ENCODE peak calls at places on chromosomes 2 and 18, in eight cellular contexts. C is foreskin fibroblast, P is psoas muscle, W is ovary, N is hepatocyte, L is myocyte, F is HepG2, K is EH. X is an unnamed sample.

GRCh38 chr2:151334082-151334815 is 23.1 kb upstream of the TNFAIP6 start:
- DNase-seq in C (peak), P (no peak), W (no peak), N (peak), L (peak), F (peak), K (peak), X (no peak)

GRCh38 chr2:225660262-225661091 is 261.0 kb downstream of the NYAP2 start:
- DNase-seq in C (peak), P (peak), W (peak), N (peak), L (peak), F (peak), K (peak), X (peak)

GRCh38 chr2:157261199-157261782 is 3.8 kb downstream of the GALNT5 start:
- DNase-seq in C (peak), P (no peak), W (no peak), N (peak), L (peak), F (no peak), K (peak), X (peak)

GRCh38 chr2:45178359-45178758 is 169.1 kb upstream of the SIX2 start:
- DNase-seq in C (no peak), P (no peak), W (no peak), N (no peak), L (peak), F (no peak), K (no peak), X (no peak)

GRCh38 chr2:100272848-100273329 is 49.4 kb downstream of the LONRF2 start:
- DNase-seq in C (no peak), P (peak), W (peak), N (no peak), L (no peak), F (no peak), K (no peak), X (no peak)

GRCh38 chr2:6177796-6178195 is 485.6 kb downstream of the SOX11 start:
- DNase-seq in C (no peak), P (no peak), W (no peak), N (no peak), L (no peak), F (no peak), K (no peak), X (no peak)

GRCh38 chr2:201235865-201236811 is 24.2 kb upstream of the CASP8 start:
- DNase-seq in C (peak), P (peak), W (peak), N (peak), L (peak), F (peak), K (peak), X (peak)

GRCh38 chr2:184336688-184337087 is 261.6 kb upstream of the ZNF804A start:
- DNase-seq in C (peak), P (no peak), W (no peak), N (no peak), L (no peak), F (no peak), K (no peak), X (no peak)

GRCh38 chr2:157076526-157077161 is 180.9 kb upstream of the GALNT5 start:
- DNase-seq in C (no peak), P (no peak), W (no peak), N (no peak), L (no peak), F (no peak), K (no peak), X (no peak)

GRCh38 chr18:61935362-61935761 is 42.6 kb upstream of the RNF152 start:
- DNase-seq in C (no peak), P (no peak), W (no peak), N (no peak), L (no peak), F (no peak), K (no peak), X (no peak)

GRCh38 chr2:177553176-177553909 is 160.8 kb downstream of the AGPS start:
- DNase-seq in C (peak), P (no peak), W (no peak), N (peak), L (no peak), F (no peak), K (peak), X (no peak)

X was measured in Peyer's patch.